ENCODE peak calls at places on chromosomes 5 and 9, in four cellular contexts. O, L, X and J are unnamed samples.

GRCh38 chr5:157597277-157597676 is 21.7 kb upstream of the ADAM19 start:
- DNase-seq in O (no peak), X (peak), L (no peak), J (no peak)

GRCh38 chr5:50694027-50694590 is 27.7 kb downstream of the PARP8 start:
- DNase-seq in X (no peak), O (no peak), L (no peak), J (no peak)

GRCh38 chr5:157342822-157343402 is 77.0 kb downstream of the CYFIP2 start:
- DNase-seq in O (no peak), L (peak), X (peak), J (peak)

GRCh38 chr9:117464941-117465616 is 50.2 kb upstream of the ASTN2 start:
- DNase-seq in L (no peak), O (no peak), X (no peak), J (no peak)

GRCh38 chr9:3903273-3903672 is 377.5 kb upstream of the RFX3 start:
- DNase-seq in O (no peak), L (no peak), X (peak), J (no peak)

GRCh38 chr9:92609142-92609500 is 60.8 kb downstream of the IPPK start:
- DNase-seq in O (no peak), X (no peak), L (peak), J (no peak)

GRCh38 chr5:141359790-141360426 is at the start of gene PCDHGB2:
- DNase-seq in L (peak), X (peak), O (no peak), J (peak)

GRCh38 chr5:7764452-7764851 is 86.5 kb downstream of the CFAP90 start:
- DNase-seq in L (no peak), X (no peak), O (no peak), J (no peak)

GRCh38 chr5:177478711-177479646 is 5.5 kb upstream of the DBN1 start:
- DNase-seq in O (no peak), X (no peak), L (no peak), J (no peak)

GRCh38 chr9:107067715-107068416 is 204.9 kb downstream of the ZNF462 start:
- DNase-seq in L (no peak), X (no peak), O (no peak), J (no peak)

GRCh38 chr9:107064378-107064777 is 201.4 kb downstream of the ZNF462 start:
- DNase-seq in O (no peak), X (no peak), L (no peak), J (no peak)

GRCh38 chr9:107070591-107070990 is 207.6 kb downstream of the ZNF462 start:
- DNase-seq in L (no peak), X (no peak), O (no peak), J (no peak)

DNA sequence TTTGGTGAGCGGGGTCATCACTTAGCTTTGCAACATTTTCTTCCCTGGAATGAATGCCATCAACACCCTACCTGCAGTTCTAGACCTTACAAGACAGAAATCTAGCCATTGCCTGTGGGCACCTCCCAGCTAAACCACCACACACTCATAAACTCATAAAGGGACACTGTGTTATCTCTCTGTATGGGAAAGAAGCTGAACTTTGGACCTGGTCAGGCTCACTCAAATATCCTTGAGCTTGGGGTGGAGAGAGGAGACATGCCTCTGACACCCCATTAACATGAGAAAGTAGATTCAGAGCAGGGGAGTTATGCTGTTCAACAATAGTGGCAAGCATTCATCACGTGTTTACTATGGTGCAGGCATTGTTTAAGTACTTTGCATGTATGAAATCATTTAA is 205.6 kb downstream of the ZNF462 start:
- DNase-seq in O (no peak), X (peak), L (no peak), J (no peak)
- TF ChIP-seq BHLHE40 in O (no peak), X (no peak), L (no peak), J (no peak)

DNA sequence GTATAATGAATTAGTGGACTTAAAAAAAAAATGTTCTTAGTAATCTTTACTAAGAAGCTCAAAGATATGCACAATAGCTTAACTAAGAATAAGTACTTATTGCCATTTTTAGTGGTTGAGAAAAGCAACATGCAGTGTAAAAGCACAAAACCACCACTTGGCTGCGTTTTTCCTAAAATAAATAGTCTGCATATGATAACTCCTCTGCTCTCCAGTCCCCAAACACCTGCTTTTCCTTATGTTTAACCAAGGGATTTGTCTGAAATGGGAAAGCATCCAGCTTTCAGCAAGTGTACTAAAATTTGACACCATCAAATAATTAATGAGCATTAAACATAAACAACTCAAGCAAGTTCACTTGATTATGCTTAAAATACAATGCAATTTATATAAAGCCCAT is 41.4 kb downstream of the PSIP1 start:
- DNase-seq in L (no peak), O (no peak), X (no peak), J (no peak)
- TF ChIP-seq FOXM1 in L (no peak), O (no peak), X (no peak), J (no peak)

GRCh38 chr5:55331321-55331720 is 23.5 kb downstream of the MTREX start:
- DNase-seq in L (no peak), X (no peak), O (no peak), J (no peak)

GRCh38 chr5:55327281-55327680 is 19.5 kb downstream of the MTREX start:
- DNase-seq in L (no peak), X (no peak), O (no peak), J (no peak)

GRCh38 chr5:55333811-55334210 is 26.0 kb downstream of the MTREX start:
- DNase-seq in L (no peak), X (no peak), O (no peak), J (no peak)

GRCh38 chr5:55338092-55338613 is 30.4 kb downstream of the MTREX start:
- DNase-seq in L (no peak), O (no peak), X (no peak), J (no peak)

GRCh38 chr5:55333017-55333416 is 25.2 kb downstream of the MTREX start:
- DNase-seq in X (no peak), O (no peak), L (no peak), J (no peak)
- TF ChIP-seq BHLHE40 in X (no peak), O (no peak), L (no peak), J (no peak)

GRCh38 chr5:105931782-105932489 is 1738.8 kb downstream of the EFNA5 start:
- DNase-seq in O (no peak), L (no peak), X (no peak), J (no peak)
- TF ChIP-seq FOXM1 in O (no peak), L (no peak), X (no peak), J (no peak)

DNA sequence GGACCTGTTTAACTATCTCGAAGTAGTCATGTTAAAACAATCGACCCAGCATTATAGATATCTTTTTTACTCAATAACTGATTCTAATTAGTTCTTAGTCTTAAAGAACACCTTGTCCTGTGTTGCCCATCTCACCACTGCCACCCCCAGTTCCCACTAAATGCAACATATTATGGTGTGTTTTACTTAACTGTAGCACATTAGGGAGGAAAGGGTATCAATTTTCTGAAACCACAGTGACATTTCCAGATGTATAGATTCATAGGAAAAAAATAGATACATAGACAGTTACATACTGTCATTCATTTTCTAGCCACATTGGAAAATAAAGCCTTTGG is 221.1 kb downstream of the MEF2C start:
- DNase-seq in O (no peak), X (no peak), L (no peak), J (no peak)
- TF ChIP-seq BHLHE40 in O (no peak), X (no peak), L (no peak), J (no peak)

GRCh38 chr5:15806613-15807012 is 306.6 kb downstream of the FBXL7 start:
- DNase-seq in X (no peak), L (no peak), O (no peak), J (no peak)

GRCh38 chr5:15808577-15808976 is 308.6 kb downstream of the FBXL7 start:
- DNase-seq in O (no peak), L (no peak), X (no peak), J (no peak)

GRCh38 chr5:15807861-15808260 is 307.9 kb downstream of the FBXL7 start:
- DNase-seq in O (no peak), L (no peak), X (no peak), J (no peak)

GRCh38 chr5:15803280-15803679 is 303.3 kb downstream of the FBXL7 start:
- DNase-seq in X (no peak), L (no peak), O (no peak), J (no peak)

DNA sequence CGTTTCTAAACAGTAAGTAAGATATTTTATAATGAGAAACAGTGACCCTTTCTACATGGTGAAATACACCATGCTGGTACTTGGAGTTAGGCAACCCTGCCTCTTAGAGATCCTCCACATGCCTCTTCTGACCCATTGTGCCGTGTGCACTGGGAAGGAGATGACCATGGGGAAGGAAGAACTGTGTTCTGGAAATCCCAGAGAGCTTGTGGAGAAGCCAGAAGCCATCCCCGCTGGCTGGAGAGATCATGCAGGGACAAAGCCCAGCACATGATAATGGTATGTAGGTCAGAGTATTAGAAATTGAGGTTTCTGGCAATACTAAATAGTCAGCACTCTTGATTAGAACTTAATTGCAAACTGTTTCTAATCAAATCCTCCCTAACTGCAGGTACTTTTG is 307.3 kb downstream of the FBXL7 start:
- DNase-seq in O (no peak), L (no peak), X (no peak), J (no peak)
- TF ChIP-seq FOXM1 in O (no peak), L (no peak), X (no peak), J (no peak)

GRCh38 chr9:83234541-83234940 is 171.6 kb upstream of the RASEF start:
- DNase-seq in O (no peak), L (no peak), X (no peak), J (no peak)
- TF ChIP-seq BHLHE40 in O (no peak), L (no peak), X (no peak), J (no peak)

GRCh38 chr5:39231705-39232525 is 12.6 kb upstream of the FYB1 start:
- DNase-seq in X (peak), L (no peak), O (peak), J (no peak)
- TF ChIP-seq FOXM1 in X (no peak), L (no peak), O (no peak), J (no peak)

GRCh38 chr5:67496051-67496450 is 299.5 kb upstream of the CD180 start:
- DNase-seq in O (no peak), X (no peak), L (no peak), J (no peak)
- TF ChIP-seq BHLHE40 in O (no peak), X (no peak), L (no peak), J (no peak)

GRCh38 chr5:172688735-172689572 is 47.9 kb downstream of the NEURL1B start:
- DNase-seq in O (no peak), X (no peak), L (no peak), J (no peak)

GRCh38 chr5:172689801-172690200 is 48.7 kb downstream of the NEURL1B start:
- DNase-seq in O (no peak), L (no peak), X (no peak), J (no peak)

GRCh38 chr5:172691886-172692285 is 50.8 kb downstream of the NEURL1B start:
- DNase-seq in O (no peak), X (no peak), L (no peak), J (peak)

GRCh38 chr5:172692451-172692850 is 51.4 kb downstream of the NEURL1B start:
- DNase-seq in O (no peak), X (no peak), L (no peak), J (no peak)

DNA sequence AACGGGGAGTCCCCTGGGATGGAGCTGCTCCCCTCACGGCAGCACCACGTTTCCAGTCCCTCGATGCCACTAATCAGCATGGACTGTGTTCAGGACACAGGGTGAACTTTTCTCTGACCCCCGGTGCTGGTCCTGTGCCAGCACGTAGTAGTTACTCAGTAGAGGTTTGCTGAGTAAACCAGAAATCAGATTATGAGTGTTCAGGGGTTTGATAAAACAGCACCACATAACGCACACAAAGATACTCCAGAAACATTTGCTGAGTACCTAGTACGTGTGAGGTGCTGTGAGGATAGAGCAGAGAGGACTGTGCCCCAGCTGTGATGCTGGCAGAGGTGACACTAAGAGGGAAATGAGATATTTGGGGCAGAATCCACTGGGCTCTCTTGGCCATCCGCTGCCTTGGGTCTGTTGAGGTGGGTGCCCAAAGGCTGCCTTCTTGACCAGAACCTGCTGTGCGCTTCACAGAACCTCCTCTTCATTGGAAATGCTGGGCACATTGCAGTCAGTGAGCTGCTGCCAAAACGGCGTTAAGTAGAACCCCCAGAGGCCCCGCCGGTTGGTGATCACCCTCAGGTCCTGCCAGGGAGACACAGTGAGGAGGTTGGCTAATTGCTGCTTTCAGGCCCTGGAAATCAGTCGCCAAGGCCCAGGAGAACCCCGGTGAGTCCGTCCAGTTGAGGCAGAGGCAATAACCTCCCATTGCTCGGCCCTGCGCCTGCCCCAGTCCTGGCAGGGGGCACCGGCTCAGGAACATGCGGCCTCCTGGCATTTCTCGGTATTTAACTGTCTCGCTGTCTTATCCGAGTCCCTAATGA is 49.4 kb downstream of the NEURL1B start:
- DNase-seq in L (no peak), X (no peak), O (peak), J (no peak)
- TF ChIP-seq FOXM1 in L (no peak), X (no peak), O (peak), J (peak)